ENCODE peak calls at places on chromosomes 16 and 17, in four cellular contexts. One of them, this sample, is unnamed.
A peak's percentile ranks its signal among the peaks of the same experiment; 100 is the strongest.

GRCh38 chr17:2949469-2950044 is 113.8 kb downstream of the OR1D5 start:
- DNase-seq in tibial nerve: no peak
- DNase-seq in spleen: peak; percentile 51
- DNase-seq in gastrocnemius medialis: no peak
- DNase-seq in this sample: no peak

GRCh38 chr16:7624871-7625766 is 292.5 kb downstream of the RBFOX1 start:
- DNase-seq in spleen: no peak
- DNase-seq in gastrocnemius medialis: no peak
- DNase-seq in tibial nerve: no peak
- DNase-seq in this sample: no peak

GRCh38 chr17:14741516-14741915 is 440.6 kb downstream of the HS3ST3B1 start:
- DNase-seq in tibial nerve: no peak
- DNase-seq in spleen: no peak
- DNase-seq in gastrocnemius medialis: no peak
- DNase-seq in this sample: no peak

GRCh38 chr17:6455321-6455705 is 11.1 kb downstream of the PIMREG start:
- DNase-seq in spleen: peak; percentile 91
- DNase-seq in tibial nerve: no peak
- DNase-seq in gastrocnemius medialis: no peak
- DNase-seq in this sample: no peak

GRCh38 chr17:45307290-45308015 is 9.4 kb downstream of the MAP3K14 start:
- DNase-seq in tibial nerve: peak; percentile 77
- DNase-seq in spleen: peak; percentile 83
- DNase-seq in gastrocnemius medialis: no peak
- DNase-seq in this sample: no peak

GRCh38 chr16:24988593-24989338 is 26.4 kb downstream of the ARHGAP17 start:
- DNase-seq in spleen: no peak
- DNase-seq in tibial nerve: peak; percentile 31
- DNase-seq in gastrocnemius medialis: no peak
- DNase-seq in this sample: no peak

GRCh38 chr17:42475853-42476252 is 17.2 kb downstream of the ATP6V0A1 start:
- DNase-seq in tibial nerve: peak; percentile 25
- DNase-seq in gastrocnemius medialis: no peak
- DNase-seq in spleen: no peak
- DNase-seq in this sample: no peak

GRCh38 chr16:54879681-54880080 is 51.0 kb upstream of the IRX5 start:
- DNase-seq in tibial nerve: no peak
- DNase-seq in spleen: no peak
- DNase-seq in gastrocnemius medialis: no peak
- DNase-seq in this sample: no peak

GRCh38 chr16:85663891-85664321 is 24.8 kb downstream of the GINS2 start:
- DNase-seq in gastrocnemius medialis: no peak
- DNase-seq in tibial nerve: no peak
- DNase-seq in spleen: peak; percentile 66
- DNase-seq in this sample: no peak

GRCh38 chr16:19384656-19385055 is 33.0 kb upstream of the TMC5 start:
- DNase-seq in tibial nerve: no peak
- DNase-seq in spleen: no peak
- DNase-seq in gastrocnemius medialis: no peak
- DNase-seq in this sample: no peak

GRCh38 chr16:79089735-79090284 is 510.7 kb downstream of the MAF start:
- DNase-seq in tibial nerve: no peak
- DNase-seq in spleen: no peak
- DNase-seq in gastrocnemius medialis: no peak
- DNase-seq in this sample: no peak

GRCh38 chr17:38341035-38341721 is 2.6 kb downstream of the GPR179 start:
- DNase-seq in tibial nerve: peak; percentile 21
- DNase-seq in gastrocnemius medialis: no peak
- DNase-seq in spleen: no peak
- DNase-seq in this sample: no peak

GRCh38 chr17:82495844-82496528 is 23.5 kb upstream of the FOXK2 start:
- DNase-seq in tibial nerve: no peak
- DNase-seq in gastrocnemius medialis: no peak
- DNase-seq in spleen: no peak
- DNase-seq in this sample: no peak

GRCh38 chr17:51955245-51955644 is 203.3 kb downstream of the CA10 start:
- DNase-seq in gastrocnemius medialis: no peak
- DNase-seq in tibial nerve: no peak
- DNase-seq in spleen: no peak
- DNase-seq in this sample: no peak

GRCh38 chr17:50074227-50074626 is 18.3 kb downstream of the ITGA3 start:
- DNase-seq in spleen: no peak
- DNase-seq in tibial nerve: no peak
- DNase-seq in gastrocnemius medialis: no peak
- DNase-seq in this sample: no peak

GRCh38 chr16:30523768-30524574 is 2.4 kb downstream of the ZNF768 start:
- DNase-seq in tibial nerve: no peak
- DNase-seq in gastrocnemius medialis: no peak
- DNase-seq in spleen: no peak
- DNase-seq in this sample: no peak

GRCh38 chr16:75202069-75202590 is 4.8 kb downstream of the CTRB2 start:
- DNase-seq in tibial nerve: no peak
- DNase-seq in spleen: peak; percentile 33
- DNase-seq in gastrocnemius medialis: no peak
- DNase-seq in this sample: no peak

DNA sequence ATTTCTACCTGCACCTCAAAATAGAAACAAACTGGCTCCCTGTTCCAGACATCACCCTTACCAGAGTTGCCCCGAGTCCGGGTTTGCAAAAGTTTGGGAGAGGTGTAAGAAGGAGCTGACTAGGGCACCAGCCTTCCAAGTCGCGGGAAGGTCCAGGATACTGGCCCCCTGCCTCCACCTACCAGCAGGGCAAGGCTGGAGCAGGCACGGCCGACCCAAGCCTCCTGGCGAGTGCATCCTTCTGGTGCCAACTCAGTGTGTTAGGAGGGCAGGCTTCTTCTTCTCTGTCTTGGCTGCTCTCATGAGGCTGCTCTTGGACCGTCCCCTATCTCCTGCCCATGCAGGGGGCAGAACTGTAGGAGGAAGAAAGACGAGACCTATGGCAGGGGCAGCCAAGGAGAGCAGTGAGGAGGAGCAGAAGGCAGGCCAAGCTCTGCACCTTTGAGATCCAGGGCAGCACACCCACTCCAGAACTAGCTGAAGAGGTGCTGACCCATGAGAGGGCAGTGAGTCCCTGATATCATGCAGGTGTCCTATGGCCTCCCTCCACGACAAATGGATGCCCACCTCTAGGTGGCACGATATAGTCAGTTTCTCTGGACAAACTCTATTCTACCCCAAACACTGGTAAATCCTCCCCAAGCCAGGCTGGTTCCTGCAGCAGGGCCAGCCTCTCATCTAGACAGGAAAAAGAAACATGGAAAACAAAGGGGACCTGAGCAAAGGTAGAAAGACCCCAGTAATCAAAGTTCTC is 54.4 kb downstream of the CYTH1 start:
- DNase-seq in tibial nerve: no peak
- DNase-seq in spleen: no peak
- DNase-seq in gastrocnemius medialis: no peak
- DNase-seq in this sample: no peak
- TF ChIP-seq CTCF in tibial nerve: no peak
- TF ChIP-seq CTCF in spleen: no peak
- TF ChIP-seq CTCF in gastrocnemius medialis: no peak
- TF ChIP-seq CTCF in this sample: no peak

DNA sequence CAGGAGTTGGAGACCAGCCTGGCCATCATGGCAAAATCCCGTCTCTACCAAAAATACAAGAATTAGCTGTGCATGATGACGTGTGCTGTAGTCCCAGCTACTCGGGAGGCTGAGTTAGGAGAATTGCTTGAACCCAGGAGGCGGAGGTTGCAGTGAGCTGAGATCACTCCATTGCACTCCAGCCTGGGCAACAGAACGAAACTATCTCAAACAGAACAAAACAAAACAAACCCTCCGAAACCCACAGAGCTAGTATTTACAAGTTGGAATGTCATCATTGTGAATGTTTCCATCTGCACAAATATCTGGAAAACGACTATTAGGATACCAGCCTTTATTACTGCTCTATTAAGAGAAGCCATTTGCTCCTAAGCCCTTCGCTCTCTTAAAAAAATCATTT is 26.1 kb downstream of the SMARCE1 start:
- DNase-seq in spleen: no peak
- DNase-seq in gastrocnemius medialis: no peak
- DNase-seq in tibial nerve: no peak
- DNase-seq in this sample: no peak
- TF ChIP-seq CTCF in spleen: no peak
- TF ChIP-seq CTCF in gastrocnemius medialis: no peak
- TF ChIP-seq CTCF in tibial nerve: no peak
- TF ChIP-seq CTCF in this sample: no peak

GRCh38 chr17:9904277-9905077 is 594 bp downstream of the RCVRN start:
- DNase-seq in tibial nerve: no peak
- DNase-seq in spleen: peak; percentile 58
- DNase-seq in gastrocnemius medialis: no peak
- DNase-seq in this sample: no peak

GRCh38 chr17:9907131-9907530 is 2.1 kb upstream of the RCVRN start:
- DNase-seq in spleen: peak; percentile 17
- DNase-seq in tibial nerve: no peak
- DNase-seq in gastrocnemius medialis: no peak
- DNase-seq in this sample: no peak

GRCh38 chr17:9905078-9905415 is at the start of gene RCVRN:
- DNase-seq in gastrocnemius medialis: no peak
- DNase-seq in spleen: no peak
- DNase-seq in tibial nerve: no peak
- DNase-seq in this sample: no peak

GRCh38 chr17:9906616-9907015 is 1.5 kb upstream of the RCVRN start:
- DNase-seq in gastrocnemius medialis: no peak
- DNase-seq in spleen: peak; percentile 28
- DNase-seq in tibial nerve: no peak
- DNase-seq in this sample: no peak

GRCh38 chr17:9905902-9906301 is 831 bp upstream of the RCVRN start:
- DNase-seq in spleen: peak; percentile 74
- DNase-seq in tibial nerve: peak; percentile 54
- DNase-seq in gastrocnemius medialis: no peak
- DNase-seq in this sample: no peak
- TF ChIP-seq CTCF in spleen: peak; percentile 68
- TF ChIP-seq CTCF in tibial nerve: peak; percentile 49
- TF ChIP-seq CTCF in gastrocnemius medialis: peak; percentile 18
- TF ChIP-seq CTCF in this sample: peak; percentile 76

GRCh38 chr17:31859487-31860008 is 504 bp upstream of the COPRS start:
- DNase-seq in gastrocnemius medialis: no peak
- DNase-seq in tibial nerve: no peak
- DNase-seq in spleen: no peak
- DNase-seq in this sample: no peak

GRCh38 chr17:31854672-31855071 is 4.4 kb downstream of the COPRS start:
- DNase-seq in gastrocnemius medialis: no peak
- DNase-seq in spleen: no peak
- DNase-seq in tibial nerve: no peak
- DNase-seq in this sample: no peak

GRCh38 chr17:31857920-31858646 is 961 bp downstream of the COPRS start:
- DNase-seq in spleen: no peak
- DNase-seq in tibial nerve: no peak
- DNase-seq in gastrocnemius medialis: no peak
- DNase-seq in this sample: no peak

GRCh38 chr17:31856750-31857149 is 2.3 kb downstream of the COPRS start:
- DNase-seq in tibial nerve: no peak
- DNase-seq in gastrocnemius medialis: no peak
- DNase-seq in spleen: no peak
- DNase-seq in this sample: no peak

DNA sequence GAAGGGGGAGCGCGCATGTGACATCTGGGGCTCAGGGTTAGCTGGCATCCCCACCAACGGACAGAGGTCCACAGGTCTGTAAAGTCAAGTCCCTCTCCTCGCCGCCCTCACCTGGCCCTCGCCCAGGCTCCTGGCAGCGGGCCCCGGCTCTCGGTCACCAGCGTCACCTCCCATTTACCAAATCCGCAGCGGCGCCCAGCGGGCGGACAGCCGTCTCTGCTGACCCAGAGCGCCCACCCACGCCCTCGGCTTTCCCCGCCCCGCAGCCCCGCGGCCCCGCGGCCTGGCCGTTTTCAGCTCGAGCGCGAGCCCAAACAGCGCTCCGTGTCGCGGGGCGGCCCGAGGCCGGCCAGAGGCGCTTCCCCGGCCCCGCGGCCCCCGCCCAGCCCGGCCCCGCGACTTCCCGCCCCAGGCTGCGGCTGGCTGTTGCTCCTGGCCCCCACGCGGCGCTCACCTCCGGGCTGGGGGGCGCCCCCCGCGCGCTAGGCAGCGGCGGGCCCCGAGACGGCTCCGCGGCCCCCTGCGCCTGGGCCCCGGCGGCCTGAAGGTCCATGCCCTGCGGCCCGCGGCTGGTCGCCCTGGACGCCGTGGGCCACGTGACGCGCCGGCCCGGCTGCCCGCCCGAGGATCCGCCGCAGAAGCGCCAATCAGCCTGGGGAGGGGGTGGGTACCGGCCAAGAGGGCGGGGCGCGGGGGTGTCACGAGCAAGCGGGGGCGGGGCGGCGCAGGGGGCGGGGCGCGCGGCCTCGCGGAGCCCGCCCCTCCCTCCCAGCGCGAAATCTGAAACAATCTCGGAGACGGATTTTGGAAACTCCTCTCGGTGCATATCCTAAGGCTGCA is at the start of gene COPRS:
- DNase-seq in spleen: peak; percentile 96
- DNase-seq in tibial nerve: peak; percentile 78
- DNase-seq in gastrocnemius medialis: peak; percentile 85
- DNase-seq in this sample: peak; percentile 90
- TF ChIP-seq CTCF in spleen: no peak
- TF ChIP-seq CTCF in tibial nerve: no peak
- TF ChIP-seq CTCF in gastrocnemius medialis: no peak
- TF ChIP-seq CTCF in this sample: no peak

GRCh38 chr16:50384500-50385122 is 15.8 kb upstream of the BRD7 start:
- DNase-seq in gastrocnemius medialis: no peak
- DNase-seq in tibial nerve: no peak
- DNase-seq in spleen: no peak
- DNase-seq in this sample: no peak

GRCh38 chr16:50378417-50378816 is 9.6 kb upstream of the BRD7 start:
- DNase-seq in spleen: no peak
- DNase-seq in gastrocnemius medialis: no peak
- DNase-seq in tibial nerve: no peak
- DNase-seq in this sample: no peak

GRCh38 chr16:50386139-50386538 is 17.4 kb upstream of the BRD7 start:
- DNase-seq in spleen: no peak
- DNase-seq in tibial nerve: no peak
- DNase-seq in gastrocnemius medialis: no peak
- DNase-seq in this sample: no peak

GRCh38 chr16:50376997-50377396 is 8.2 kb upstream of the BRD7 start:
- DNase-seq in gastrocnemius medialis: no peak
- DNase-seq in tibial nerve: no peak
- DNase-seq in spleen: no peak
- DNase-seq in this sample: no peak

GRCh38 chr16:50381679-50382440 is 13.1 kb upstream of the BRD7 start:
- DNase-seq in spleen: no peak
- DNase-seq in gastrocnemius medialis: no peak
- DNase-seq in tibial nerve: no peak
- DNase-seq in this sample: no peak
- TF ChIP-seq CTCF in spleen: peak; percentile 7
- TF ChIP-seq CTCF in gastrocnemius medialis: no peak
- TF ChIP-seq CTCF in tibial nerve: no peak
- TF ChIP-seq CTCF in this sample: no peak

GRCh38 chr16:66728117-66728787 is 23.2 kb downstream of the DYNC1LI2 start:
- DNase-seq in tibial nerve: no peak
- DNase-seq in spleen: no peak
- DNase-seq in gastrocnemius medialis: no peak
- DNase-seq in this sample: no peak
- TF ChIP-seq CTCF in tibial nerve: peak; percentile 60
- TF ChIP-seq CTCF in spleen: peak; percentile 70
- TF ChIP-seq CTCF in gastrocnemius medialis: peak; percentile 61
- TF ChIP-seq CTCF in this sample: peak; percentile 82

This sample was measured in type B pancreatic cell.